ENCODE peak calls at places on chromosomes 12 and 14, in eight cellular contexts. M, O, Q, F, E, X, W and Z are unnamed samples. For H3K4me1, the result is how much of the 10 kb centered on the place peaks cover.

GRCh38 chr14:100018482-100018881 is 46.7 kb upstream of the EVL start:
- DNase-seq in O (no peak), Q (no peak), E (no peak), X (no peak), W (no peak), F (no peak), M (no peak), Z (no peak)

GRCh38 chr14:102517412-102518062 is 8.0 kb upstream of the ANKRD9 start:
- DNase-seq in E (peak), X (no peak), Q (peak), W (no peak), M (no peak), F (peak), O (peak), Z (peak)

GRCh38 chr14:68844210-68844545 is 51.3 kb upstream of the ZFP36L1 start:
- DNase-seq in O (no peak), E (no peak), X (no peak), W (no peak), F (no peak), Q (no peak), M (no peak), Z (no peak)

GRCh38 chr12:41460906-41461305 is 272.8 kb downstream of the PDZRN4 start:
- DNase-seq in F (no peak), M (no peak), X (no peak), W (no peak), E (no peak), O (no peak), Q (no peak), Z (no peak)

GRCh38 chr12:116959845-116960514 is 49.2 kb downstream of the FBXW8 start:
- DNase-seq in W (no peak), E (no peak), Q (no peak), F (no peak), X (no peak), M (no peak), O (no peak), Z (no peak)

GRCh38 chr12:48542300-48542928 is 17.0 kb downstream of the OR8S1 start:
- DNase-seq in E (no peak), W (no peak), F (no peak), X (peak), M (peak), Q (peak), O (peak), Z (peak)

GRCh38 chr14:55136868-55137785 is 8.1 kb downstream of the LGALS3 start:
- DNase-seq in F (no peak), Q (peak), O (no peak), E (peak), W (peak), M (no peak), X (no peak), Z (no peak)

GRCh38 chr14:54133896-54134295 is 177.3 kb upstream of the BMP4 start:
- DNase-seq in F (no peak), X (no peak), Q (no peak), E (no peak), W (no peak), O (no peak), M (no peak), Z (no peak)

GRCh38 chr12:44551631-44552030 is 324.5 kb downstream of the NELL2 start:
- DNase-seq in X (no peak), O (no peak), W (no peak), E (no peak), Q (no peak), M (no peak), F (no peak), Z (no peak)

GRCh38 chr14:58428011-58428807 is 690 bp downstream of the KIAA0586 start:
- DNase-seq in O (no peak), X (no peak), F (no peak), Q (peak), E (no peak), M (no peak), W (no peak), Z (no peak)

GRCh38 chr12:93237235-93237915 is 140.3 kb upstream of the NUDT4 start:
- DNase-seq in X (no peak), E (peak), O (no peak), Q (no peak), W (peak), F (no peak), M (no peak), Z (no peak)

GRCh38 chr12:19689801-19690472 is 250.6 kb downstream of the AEBP2 start:
- DNase-seq in X (no peak), F (peak), O (no peak), Q (no peak), E (peak), M (no peak), W (no peak), Z (no peak)

GRCh38 chr14:25396128-25396527 is 346.2 kb upstream of the STXBP6 start:
- DNase-seq in Q (no peak), E (no peak), M (no peak), X (no peak), W (no peak), O (no peak), F (no peak), Z (no peak)

GRCh38 chr14:53032161-53032803 is 81.4 kb upstream of the FERMT2 start:
- DNase-seq in W (no peak), E (no peak), O (no peak), X (no peak), F (no peak), M (no peak), Q (no peak), Z (no peak)

GRCh38 chr14:74575507-74575906 is 36.5 kb downstream of the LTBP2 start:
- DNase-seq in O (no peak), W (no peak), F (no peak), Q (no peak), E (no peak), X (no peak), M (no peak), Z (no peak)

GRCh38 chr14:74578479-74578878 is 33.6 kb downstream of the LTBP2 start:
- DNase-seq in E (peak), Q (no peak), W (no peak), F (no peak), M (no peak), X (no peak), O (no peak), Z (no peak)

GRCh38 chr14:74575936-74576335 is 36.1 kb downstream of the LTBP2 start:
- DNase-seq in M (no peak), F (no peak), W (no peak), O (no peak), Q (no peak), E (no peak), X (no peak), Z (no peak)

GRCh38 chr14:74577948-74578275 is 34.1 kb downstream of the LTBP2 start:
- DNase-seq in Q (no peak), W (no peak), F (no peak), E (no peak), M (no peak), X (no peak), O (no peak), Z (no peak)

GRCh38 chr14:74577247-74577947 is 34.6 kb downstream of the LTBP2 start:
- DNase-seq in M (no peak), X (no peak), W (no peak), E (no peak), Q (no peak), F (no peak), O (no peak), Z (no peak)
- H3K27ac ChIP-seq in M (no peak), X (no peak), W (peak), E (no peak), Q (no peak), F (no peak), O (no peak), Z (peak)

GRCh38 chr14:95155044-95155443 is 2.3 kb downstream of the DICER1 start:
- DNase-seq in M (no peak), O (no peak), F (no peak), Q (no peak), X (no peak), W (no peak), E (no peak), Z (no peak)
- H3K4me1 ChIP-seq in M (half or more), O (under half), F (under half), Q (under half), X (under half), W (half or more), E (under half), Z (under half)

GRCh38 chr12:99620159-99620479 is 27.4 kb upstream of the GARIN6 start:
- DNase-seq in X (no peak), M (no peak), F (no peak), E (no peak), Q (no peak), O (no peak), W (no peak), Z (no peak)

GRCh38 chr12:99618657-99619056 is 28.9 kb upstream of the GARIN6 start:
- DNase-seq in X (no peak), W (no peak), M (no peak), O (no peak), F (no peak), Q (no peak), E (no peak), Z (no peak)

DNA sequence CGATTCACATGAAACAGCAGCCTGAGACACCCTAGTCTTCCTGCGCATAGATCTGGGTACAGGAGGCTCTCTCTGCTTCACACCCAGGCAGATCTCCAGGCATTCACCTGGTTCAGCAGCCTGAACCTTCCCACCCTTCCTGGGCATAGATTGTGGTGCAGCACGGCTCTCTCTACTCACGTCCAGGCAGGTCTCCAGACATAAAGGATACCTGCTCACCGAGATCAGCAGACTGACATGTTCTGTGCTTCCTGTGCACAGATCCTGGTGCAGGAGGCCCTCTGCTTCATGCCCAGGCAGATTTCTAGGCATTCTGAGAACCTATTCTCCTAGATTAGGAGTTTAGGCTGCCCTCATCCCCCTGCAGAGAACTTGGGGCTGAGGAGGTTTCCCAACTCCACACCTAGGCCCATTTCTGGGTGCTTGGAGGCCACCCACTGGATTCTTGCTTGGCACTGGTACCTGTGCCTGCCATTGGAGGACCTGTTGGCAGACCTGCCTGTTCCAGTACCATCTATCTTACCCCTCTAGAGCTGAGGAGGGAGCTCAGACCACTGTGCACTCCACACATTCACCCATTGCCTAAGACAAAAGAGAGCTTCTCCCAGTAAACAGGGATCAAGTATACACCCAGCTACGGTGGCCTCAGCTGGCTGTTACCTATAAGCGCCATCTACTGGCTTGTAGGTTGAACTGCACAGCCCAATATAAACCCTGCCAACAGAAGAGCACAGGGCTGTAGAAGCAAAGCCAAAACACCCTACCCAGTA is 28.0 kb upstream of the GARIN6 start:
- DNase-seq in X (no peak), W (no peak), O (peak), Q (no peak), E (no peak), F (no peak), M (no peak), Z (no peak)
- H3K27ac ChIP-seq in X (no peak), W (no peak), O (no peak), Q (no peak), E (no peak), F (no peak), M (no peak), Z (no peak)

DNA sequence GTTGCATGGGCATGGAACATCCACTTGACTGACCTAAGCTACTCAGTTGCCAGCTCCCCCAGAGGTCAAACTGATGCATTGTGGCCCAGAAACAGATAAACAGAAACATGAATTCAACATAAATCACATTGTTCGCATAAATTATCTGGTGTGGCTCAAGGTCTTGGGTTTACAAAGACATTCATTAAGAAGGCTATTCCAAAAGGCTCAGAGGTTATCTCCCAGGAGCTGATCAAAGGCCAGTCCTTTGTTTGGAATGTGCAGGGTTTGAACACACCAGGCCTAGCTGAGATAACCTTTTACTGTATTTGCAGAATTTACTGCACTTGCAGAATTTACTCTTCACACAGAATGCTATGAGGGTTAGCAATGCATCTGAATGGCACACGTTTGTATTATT is 96.4 kb upstream of the DCD start:
- DNase-seq in X (no peak), M (no peak), F (no peak), W (no peak), O (no peak), E (no peak), Q (no peak), Z (no peak)
- H3K4me1 ChIP-seq in X (under half), M (under half), F (under half), W (under half), O (under half), E (under half), Q (under half), Z (under half)